ENCODE peak calls at places on chromosomes 6 and 20, in four cellular contexts. N is D721Med, Y is amniotic stem cell, C is kidney glomerular epithelial cell. D is an unnamed sample.

GRCh38 chr6:170212051-170212756 is 78.7 kb downstream of the DLL1 start:
- DNase-seq in N (no peak), Y (no peak), C (no peak), D (no peak)

GRCh38 chr20:53582574-53583351 is 10.9 kb downstream of the ZNF217 start:
- DNase-seq in N (no peak), Y (peak; percentile 60), C (peak; percentile 81), D (peak; percentile 85)

GRCh38 chr6:129186988-129187387 is 304.1 kb downstream of the LAMA2 start:
- DNase-seq in N (no peak), Y (peak; percentile 17), C (peak; percentile 40), D (no peak)

GRCh38 chr6:22838346-22838745 is 269.0 kb downstream of the HDGFL1 start:
- DNase-seq in N (no peak), Y (no peak), C (no peak), D (no peak)

GRCh38 chr6:151096255-151096612 is 143.5 kb upstream of the AKAP12 start:
- DNase-seq in N (no peak), Y (no peak), C (no peak), D (no peak)

GRCh38 chr6:55617272-55617671 is 38.3 kb upstream of the HMGCLL1 start:
- DNase-seq in N (no peak), Y (peak; percentile 24), C (peak; percentile 51), D (peak; percentile 5)

GRCh38 chr6:126720326-126720725 is 380.4 kb downstream of the CENPW start:
- DNase-seq in N (no peak), Y (no peak), C (no peak), D (no peak)

GRCh38 chr20:4875578-4876067 is 125.7 kb downstream of the SLC23A2 start:
- DNase-seq in N (no peak), Y (no peak), C (peak; percentile 39), D (no peak)

GRCh38 chr6:41934278-41935189 is 7.1 kb downstream of the CCND3 start:
- DNase-seq in N (no peak), Y (no peak), C (no peak), D (no peak)

GRCh38 chr6:70131528-70131927 is 171.4 kb downstream of the COL9A1 start:
- DNase-seq in N (no peak), Y (no peak), C (no peak), D (no peak)

GRCh38 chr6:108902389-108902792 is 54.2 kb downstream of the ARMC2 start:
- DNase-seq in N (no peak), Y (no peak), C (peak; percentile 3), D (no peak)

D was measured in non-pigmented ciliary epithelial cell.